ENCODE peak calls at places on chromosomes 6 and 20, in six cellular contexts. C is fibroblast of mammary gland; O is H1; X is A549; V is small intestine; E is CD4-positive, alpha-beta memory T cell. U is an unnamed sample.

GRCh38 chr6:168219167-168219566 is 100.4 kb downstream of the DACT2 start:
- DNase-seq in O (no peak), V (no peak), E (no peak), X (no peak), C (peak), U (no peak)

GRCh38 chr20:56451056-56451765 is 17.2 kb upstream of the RTF2 start:
- DNase-seq in X (no peak), E (no peak), C (no peak), V (no peak), O (no peak), U (no peak)

GRCh38 chr6:1039191-1039590 is 272.7 kb upstream of the FOXQ1 start:
- DNase-seq in V (peak), O (no peak), C (no peak), X (no peak), E (no peak), U (no peak)

GRCh38 chr6:140140891-140141290 is 766.4 kb upstream of the CITED2 start:
- DNase-seq in V (no peak), X (no peak), O (no peak), E (no peak), C (no peak), U (no peak)

GRCh38 chr6:43946641-43947363 is 176.8 kb downstream of the VEGFA start:
- DNase-seq in E (no peak), V (no peak), X (no peak), O (no peak), C (no peak), U (no peak)

GRCh38 chr20:18190466-18191233 is 53.0 kb downstream of the KAT14 start:
- DNase-seq in O (peak), E (no peak), V (no peak), C (no peak), X (no peak), U (no peak)

GRCh38 chr20:19073584-19074198 is 138.8 kb upstream of the SLC24A3 start:
- DNase-seq in V (peak), C (no peak), O (peak), X (peak), E (no peak), U (no peak)

GRCh38 chr6:135475292-135475886 is 22.2 kb downstream of the AHI1 start:
- DNase-seq in X (no peak), V (no peak), O (no peak), C (peak), E (no peak), U (no peak)

GRCh38 chr20:56360133-56360898 is 1.5 kb downstream of the FAM210B start:
- DNase-seq in E (no peak), X (no peak), V (peak), C (peak), O (no peak), U (no peak)

GRCh38 chr6:109344226-109344625 is 38.0 kb downstream of the CD164 start:
- DNase-seq in X (no peak), O (no peak), E (no peak), V (no peak), C (no peak), U (no peak)

GRCh38 chr6:31586596-31586995 is 519 bp downstream of the LST1 start:
- DNase-seq in O (no peak), E (peak), V (no peak), X (no peak), C (no peak), U (no peak)

DNA sequence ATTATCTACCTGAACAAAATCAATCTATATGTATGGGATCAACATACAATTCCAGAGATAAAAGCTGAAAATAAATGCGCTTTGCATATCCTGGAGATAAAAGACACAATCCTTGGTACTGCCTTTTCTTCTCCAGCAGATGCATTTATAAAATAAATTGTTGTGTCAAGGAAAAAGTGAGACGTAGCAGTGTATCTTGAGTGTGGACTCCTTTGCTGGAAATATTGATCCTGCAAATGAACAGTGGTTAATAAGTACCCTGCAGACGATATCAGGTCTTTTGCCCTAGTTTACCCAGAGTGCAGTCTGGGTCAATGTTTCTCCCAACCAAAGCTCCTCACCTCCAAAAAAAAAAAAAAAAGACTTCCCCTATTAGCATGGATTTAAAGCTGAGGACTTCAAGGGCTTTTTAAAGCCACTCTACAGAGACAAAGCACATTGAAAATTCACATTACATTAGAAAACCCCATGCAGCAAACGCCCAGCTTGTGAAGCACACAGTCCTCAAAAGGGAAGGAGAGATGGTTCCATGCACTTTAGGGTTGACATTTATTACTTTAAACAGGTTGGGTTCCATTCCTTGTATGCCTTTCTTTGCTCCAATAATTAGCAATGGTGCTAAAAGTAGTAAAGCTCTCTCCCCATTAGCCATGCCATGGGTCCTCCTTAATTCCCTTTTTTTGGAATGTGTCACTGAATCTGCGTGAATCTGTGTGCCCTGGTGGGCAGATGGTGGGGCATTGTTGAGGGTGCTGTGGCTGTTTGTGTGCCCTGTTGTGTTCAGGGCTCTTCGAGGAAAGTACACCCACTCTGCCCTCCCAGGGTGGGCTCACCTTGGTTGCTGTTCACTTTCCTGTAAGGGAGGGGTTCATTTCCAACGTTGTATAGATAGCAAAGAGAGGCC is 21.1 kb downstream of the FOXA2 start:
- DNase-seq in V (no peak), X (no peak), E (no peak), O (no peak), C (no peak), U (no peak)
- H3K4me3 ChIP-seq in V (no peak), X (no peak), E (no peak), O (no peak), C (no peak), U (no peak)

DNA sequence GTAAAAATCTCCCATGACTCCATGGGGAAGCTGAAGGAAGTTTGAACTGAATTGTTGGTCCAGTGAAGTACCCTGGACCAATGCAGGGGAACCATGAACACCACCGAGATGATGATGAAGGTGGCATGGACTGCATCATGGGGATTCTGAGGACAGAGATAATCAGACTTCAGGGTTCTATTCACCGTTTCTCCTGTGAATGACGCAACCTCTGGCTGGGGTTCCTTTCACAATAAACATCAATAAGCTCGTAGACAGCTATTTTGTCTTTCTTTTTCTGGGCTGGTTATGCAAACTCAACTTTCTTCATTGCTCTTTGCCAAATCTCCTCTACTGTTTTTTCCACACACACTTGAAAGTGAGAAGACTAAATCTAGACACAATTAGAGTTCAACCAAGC is 87.9 kb upstream of the NKX2-2 start:
- DNase-seq in C (no peak), V (no peak), E (no peak), O (no peak), X (no peak), U (no peak)
- H3K4me3 ChIP-seq in C (no peak), V (no peak), E (no peak), O (no peak), X (no peak), U (no peak)

DNA sequence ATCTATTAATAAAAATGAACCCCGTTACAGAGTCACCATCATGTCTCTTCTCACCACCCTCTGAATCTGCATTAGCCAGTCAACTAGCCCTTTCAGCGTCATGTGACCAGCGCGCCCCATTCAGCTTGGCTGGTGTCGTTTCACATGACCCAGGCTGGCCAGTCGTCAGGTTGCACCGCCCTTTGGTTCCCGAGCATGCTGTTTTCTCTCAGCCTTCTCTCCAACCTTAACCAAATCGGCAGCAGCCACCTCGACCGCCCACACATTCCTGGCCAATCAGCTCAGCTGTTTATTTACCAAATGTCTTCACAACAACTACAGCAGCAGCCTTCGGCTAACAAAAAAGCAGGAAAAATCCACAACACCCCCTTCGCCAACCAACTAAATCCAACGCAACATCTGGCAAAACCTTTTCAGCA is 5.6 kb downstream of the SRSF3 start:
- DNase-seq in X (no peak), E (peak), O (peak), V (peak), C (peak), U (peak)
- H3K4me3 ChIP-seq in X (no peak), E (peak), O (no peak), V (no peak), C (peak), U (peak)

GRCh38 chr6:28810655-28811053 is 113.1 kb downstream of the TRIM27 start:
- DNase-seq in X (no peak), C (no peak), E (no peak), O (no peak), V (no peak), U (no peak)
- H3K4me3 ChIP-seq in X (peak), C (peak), E (no peak), O (peak), V (no peak), U (no peak)

DNA sequence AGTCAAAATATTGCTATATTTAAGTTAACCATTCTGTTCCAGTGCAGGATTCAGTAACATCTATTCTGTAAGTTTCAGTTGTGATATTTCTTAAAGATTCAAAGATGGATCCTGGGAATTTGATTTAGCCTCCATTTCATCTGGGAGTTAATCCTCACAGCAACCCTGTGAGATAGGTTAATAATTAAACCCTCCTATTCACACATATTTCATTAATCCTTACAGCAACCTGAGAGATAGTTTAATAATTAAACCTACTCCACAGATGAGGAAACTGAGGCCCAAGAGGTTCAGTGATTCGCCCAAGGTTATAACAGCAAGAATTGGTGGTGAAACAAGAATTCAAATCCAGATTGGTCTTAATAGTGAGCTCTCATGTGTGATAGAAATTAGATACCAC is 10.9 kb upstream of the ZBTB2 start:
- DNase-seq in V (peak), E (no peak), O (no peak), C (no peak), X (no peak), U (no peak)
- H3K4me3 ChIP-seq in V (no peak), E (no peak), O (no peak), C (no peak), X (no peak), U (no peak)